ENCODE peak calls at places on chromosome 11, in five cellular contexts. Q, K, H, R and D are unnamed samples.

GRCh38 chr11:134976540-134976939 is 564.5 kb upstream of the B3GAT1 start:
- ATAC-seq in Q (no peak), K (no peak), H (no peak), R (no peak), D (no peak)

GRCh38 chr11:41826129-41826528 is 366.7 kb upstream of the LRRC4C start:
- ATAC-seq in Q (no peak), K (no peak), H (no peak), R (no peak), D (no peak)

GRCh38 chr11:123217897-123218296 is 22.8 kb upstream of the CLMP start:
- ATAC-seq in Q (no peak), K (no peak), H (no peak), R (no peak), D (no peak)

GRCh38 chr11:97361812-97362378 is 972.1 kb downstream of the JRKL start:
- ATAC-seq in Q (no peak), K (no peak), H (no peak), R (no peak), D (no peak)

GRCh38 chr11:17782938-17783337 is 48.4 kb downstream of the KCNC1 start:
- ATAC-seq in Q (no peak), K (no peak), H (no peak), R (no peak), D (no peak)

GRCh38 chr11:28110839-28111235 is 2.6 kb downstream of the METTL15 start:
- ATAC-seq in Q (no peak), K (no peak), H (no peak), R (no peak), D (no peak)

GRCh38 chr11:130414107-130415088 is 14.0 kb downstream of the ADAMTS8 start:
- ATAC-seq in Q (no peak), K (no peak), H (no peak), R (no peak), D (no peak)

GRCh38 chr11:113934797-113935196 is 30.2 kb downstream of the HTR3B start:
- ATAC-seq in Q (peak; percentile 47), K (no peak), H (no peak), R (no peak), D (no peak)

GRCh38 chr11:102168483-102168882 is 58.2 kb downstream of the YAP1 start:
- ATAC-seq in Q (peak; percentile 67), K (no peak), H (no peak), R (no peak), D (no peak)

GRCh38 chr11:46600162-46600561 is 6.3 kb upstream of the AMBRA1 start:
- ATAC-seq in Q (no peak), K (no peak), H (no peak), R (peak; percentile 28), D (no peak)

GRCh38 chr11:73227571-73228211 is 9.6 kb downstream of the P2RY2 start:
- ATAC-seq in Q (peak; percentile 88), K (no peak), H (peak; percentile 18), R (no peak), D (no peak)

GRCh38 chr11:47979378-47980092 is 824 bp upstream of the PTPRJ start:
- ATAC-seq in Q (no peak), K (no peak), H (peak; percentile 50), R (peak; percentile 14), D (no peak)

DNA sequence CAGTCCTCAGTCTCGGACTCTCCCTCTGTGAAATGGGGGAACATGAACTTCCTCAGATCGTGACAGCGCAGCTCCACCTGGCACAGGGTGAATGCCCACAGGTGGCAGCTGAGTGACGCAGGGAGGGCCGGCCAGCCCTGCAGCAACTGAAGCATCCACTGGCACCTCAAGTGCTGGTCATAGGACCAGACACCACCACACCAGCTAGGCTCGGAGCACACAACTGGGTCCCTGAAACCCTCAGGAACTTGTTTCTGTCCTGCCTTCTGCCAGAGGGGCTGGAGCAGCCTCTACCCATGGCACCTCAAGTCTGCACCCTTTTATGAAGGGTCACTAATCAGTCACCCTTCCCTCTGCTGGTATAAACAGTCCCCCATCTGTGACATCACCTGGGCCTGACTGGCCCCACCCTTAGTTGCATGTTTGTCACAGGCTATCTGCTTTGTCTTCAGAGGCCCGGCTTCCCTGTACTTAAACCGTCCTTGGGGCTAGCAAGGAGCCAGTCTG is 7.4 kb upstream of the CDC42BPG start:
- ATAC-seq in Q (no peak), K (no peak), H (no peak), R (no peak), D (no peak)
- TF ChIP-seq POLR2A in Q (no peak), K (no peak), H (no peak), R (no peak), D (no peak)

GRCh38 chr11:86091566-86091965 is 22.7 kb upstream of the PICALM start:
- ATAC-seq in Q (no peak), K (peak; percentile 72), H (no peak), R (no peak), D (no peak)
- TF ChIP-seq POLR2A in Q (no peak), K (no peak), H (no peak), R (no peak), D (no peak)

GRCh38 chr11:60889869-60890311 is 16.5 kb downstream of the PRPF19 start:
- ATAC-seq in Q (peak; percentile 40), K (no peak), H (no peak), R (no peak), D (no peak)
- TF ChIP-seq POLR2A in Q (no peak), K (no peak), H (no peak), R (no peak), D (no peak)

GRCh38 chr11:93329936-93330445 is 551 bp upstream of the DEUP1 start:
- ATAC-seq in Q (no peak), K (no peak), H (no peak), R (no peak), D (peak; percentile 36)

GRCh38 chr11:93326681-93327080 is 3.9 kb upstream of the DEUP1 start:
- ATAC-seq in Q (no peak), K (no peak), H (no peak), R (no peak), D (no peak)

DNA sequence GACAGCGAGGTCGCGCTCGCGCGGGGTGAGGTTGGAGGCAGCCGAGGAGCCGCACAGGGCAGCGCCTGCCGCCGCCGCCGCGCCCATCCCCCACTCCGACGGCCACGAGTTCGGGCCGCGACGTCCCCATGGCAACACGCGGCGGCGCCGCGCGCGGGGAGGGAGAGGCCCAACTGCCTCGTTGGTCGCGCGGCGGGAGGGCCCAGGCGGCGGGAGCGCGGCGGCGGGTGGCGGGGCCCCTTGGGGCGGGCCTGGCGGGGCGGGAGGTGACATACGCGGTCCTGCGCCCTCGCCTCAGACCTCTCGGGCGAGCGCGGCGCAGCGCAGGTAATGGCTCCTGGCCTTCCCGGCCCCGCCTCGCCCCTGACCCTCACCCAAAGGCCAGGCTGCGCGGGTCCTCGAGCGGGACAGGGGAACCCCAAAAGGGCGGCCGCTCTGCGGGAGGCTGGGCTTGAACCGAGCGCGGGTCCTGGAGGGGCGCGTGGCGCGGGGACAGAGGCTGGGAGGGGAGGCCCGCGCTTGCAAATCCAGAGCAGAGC is at the start of gene DEUP1:
- ATAC-seq in Q (no peak), K (no peak), H (no peak), R (peak; percentile 81), D (peak; percentile 22)
- TF ChIP-seq POLR2A in Q (no peak), K (no peak), H (no peak), R (no peak), D (no peak)

GRCh38 chr11:115185931-115186330 is 318.3 kb downstream of the CADM1 start:
- ATAC-seq in Q (no peak), K (no peak), H (no peak), R (peak; percentile 22), D (no peak)

GRCh38 chr11:115182282-115182952 is 321.8 kb downstream of the CADM1 start:
- ATAC-seq in Q (no peak), K (no peak), H (no peak), R (peak; percentile 77), D (no peak)

GRCh38 chr11:115184901-115185300 is 319.3 kb downstream of the CADM1 start:
- ATAC-seq in Q (no peak), K (no peak), H (no peak), R (peak; percentile 53), D (no peak)

GRCh38 chr11:115181480-115181879 is 322.7 kb downstream of the CADM1 start:
- ATAC-seq in Q (no peak), K (no peak), H (no peak), R (no peak), D (no peak)

GRCh38 chr11:115185507-115185906 is 318.7 kb downstream of the CADM1 start:
- ATAC-seq in Q (no peak), K (no peak), H (no peak), R (peak; percentile 33), D (no peak)
- TF ChIP-seq POLR2A in Q (no peak), K (no peak), H (no peak), R (no peak), D (no peak)

GRCh38 chr11:30342736-30343166 is 19.8 kb downstream of the ARL14EP start:
- ATAC-seq in Q (no peak), K (no peak), H (no peak), R (no peak), D (no peak)
- TF ChIP-seq POLR2A in Q (no peak), K (no peak), H (no peak), R (no peak), D (no peak)

DNA sequence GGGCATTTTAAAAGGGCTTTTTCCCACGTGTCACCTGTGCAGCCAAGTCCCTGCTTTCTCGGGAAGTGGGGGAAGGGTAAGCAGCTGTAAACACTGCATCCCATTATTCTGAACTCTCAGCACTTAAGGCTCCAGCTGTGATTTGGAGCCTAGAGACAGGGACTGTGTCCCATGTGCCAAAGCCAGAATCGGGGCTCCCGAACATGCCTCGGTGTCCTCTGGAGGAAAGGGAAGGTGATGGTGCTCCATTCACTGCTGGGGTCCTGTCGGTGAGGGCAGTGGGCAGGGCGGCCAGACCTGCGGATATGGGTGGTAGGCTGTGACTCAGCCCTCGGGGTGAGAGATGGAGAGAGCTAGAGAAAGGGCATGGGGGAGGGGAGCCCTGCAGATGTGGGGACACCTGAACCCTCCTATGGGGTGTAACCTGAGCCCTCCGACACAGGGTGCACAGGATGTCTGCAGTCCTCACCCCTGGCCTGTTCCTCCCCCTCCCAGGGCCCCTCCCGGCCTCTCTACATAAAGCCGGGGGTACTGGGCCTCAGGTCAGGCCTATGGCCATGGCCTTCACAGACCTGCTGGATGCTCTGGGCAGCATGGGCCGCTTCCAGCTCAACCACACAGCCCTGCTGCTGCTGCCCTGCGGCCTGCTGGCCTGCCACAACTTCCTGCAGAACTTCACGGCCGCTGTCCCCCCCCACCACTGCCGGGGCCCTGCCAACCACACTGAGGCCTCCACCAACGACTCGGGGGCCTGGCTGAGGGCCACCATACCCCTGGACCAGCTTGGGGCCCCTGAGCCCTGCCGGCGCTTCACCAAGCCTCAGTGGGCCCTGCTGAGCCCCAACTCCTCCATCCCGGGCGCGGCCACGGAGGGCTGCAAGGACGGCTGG is 31.8 kb downstream of the CAPN1 start:
- ATAC-seq in Q (no peak), K (peak; percentile 25), H (peak; percentile 20), R (peak; percentile 20), D (no peak)
- TF ChIP-seq POLR2A in Q (no peak), K (no peak), H (no peak), R (no peak), D (no peak)

DNA sequence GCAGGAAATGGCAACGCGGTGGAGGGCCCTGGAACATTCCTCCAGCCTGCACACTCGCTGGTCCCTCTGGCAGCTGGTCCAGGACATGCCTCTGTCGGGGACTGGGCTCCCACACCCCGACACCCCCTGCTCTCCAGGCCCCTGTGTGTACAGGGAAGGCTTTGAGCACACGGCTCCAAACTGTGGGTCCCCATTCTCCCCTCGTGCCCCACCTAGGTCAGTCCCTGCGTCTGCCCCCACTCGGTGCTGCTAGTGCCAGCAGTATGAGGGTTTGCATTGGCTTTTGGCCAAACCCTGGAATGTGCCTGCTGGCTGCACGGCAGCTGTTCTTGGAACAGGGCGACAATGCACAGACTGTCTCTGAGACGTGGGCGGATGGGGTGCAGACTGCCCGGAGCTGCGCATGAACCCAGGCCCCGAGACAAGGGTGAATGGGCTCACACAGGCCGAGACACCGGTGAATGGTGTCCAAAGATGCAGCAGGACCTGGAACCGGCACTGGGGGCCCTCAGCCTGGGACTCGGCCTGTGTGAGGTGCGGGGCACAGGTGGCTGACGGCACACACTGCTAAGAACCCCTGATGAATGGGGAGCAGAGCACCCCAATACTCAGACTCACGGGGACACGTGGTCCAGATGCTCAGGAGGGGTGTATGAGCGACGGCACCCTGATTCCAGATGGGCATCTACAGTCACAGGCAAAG is 7.5 kb upstream of the SYT8 start:
- ATAC-seq in Q (peak; percentile 70), K (peak; percentile 73), H (peak; percentile 14), R (peak; percentile 81), D (peak; percentile 32)
- TF ChIP-seq POLR2A in Q (no peak), K (no peak), H (no peak), R (no peak), D (no peak)